ENCODE peak calls at places on chromosomes 2 and 18, in five cellular contexts. D, G, W, N and R are unnamed samples.

GRCh38 chr2:108548221-108549003 is 14.1 kb downstream of the LIMS1 start:
- DNase-seq in D (no peak), G (no peak), W (no peak), N (no peak), R (no peak)

GRCh38 chr2:235091421-235091820 is 139.6 kb downstream of the SH3BP4 start:
- DNase-seq in D (no peak), G (no peak), W (no peak), N (no peak), R (no peak)

GRCh38 chr2:132883430-132883829 is 213.4 kb upstream of the LYPD1 start:
- DNase-seq in D (peak), G (no peak), W (no peak), N (no peak), R (no peak)

GRCh38 chr2:59754336-59754735 is 799.1 kb downstream of the BCL11A start:
- DNase-seq in D (peak), G (peak), W (no peak), N (no peak), R (peak)

GRCh38 chr2:30149976-30150375 is 3.2 kb downstream of the YPEL5 start:
- DNase-seq in D (no peak), G (no peak), W (no peak), N (no peak), R (no peak)

GRCh38 chr2:175464311-175464670 is 282.8 kb upstream of the ATP5MC3 start:
- DNase-seq in D (no peak), G (no peak), W (no peak), N (no peak), R (no peak)

GRCh38 chr2:28709101-28709500 is 42.5 kb upstream of the PPP1CB start:
- DNase-seq in D (peak), G (no peak), W (peak), N (no peak), R (peak)

GRCh38 chr2:8193146-8193545 is 488.7 kb upstream of the ID2 start:
- DNase-seq in D (no peak), G (peak), W (no peak), N (no peak), R (no peak)

GRCh38 chr2:10668402-10669012 is 21.3 kb downstream of the NOL10 start:
- DNase-seq in D (no peak), G (peak), W (peak), N (peak), R (peak)

GRCh38 chr2:215143458-215143857 is 5.0 kb upstream of the ABCA12 start:
- DNase-seq in D (no peak), G (no peak), W (no peak), N (no peak), R (no peak)

GRCh38 chr2:176464886-176465564 is 195.8 kb downstream of the MTX2 start:
- DNase-seq in D (no peak), G (no peak), W (no peak), N (no peak), R (peak)

GRCh38 chr2:143745060-143745459 is 615.8 kb downstream of the ARHGAP15 start:
- DNase-seq in D (no peak), G (no peak), W (no peak), N (no peak), R (no peak)

GRCh38 chr2:17757321-17757720 is 3.4 kb downstream of the GEN1 start:
- DNase-seq in D (no peak), G (no peak), W (peak), N (no peak), R (no peak)

GRCh38 chr2:32246911-32247310 is 17.8 kb downstream of the NLRC4 start:
- DNase-seq in D (peak), G (no peak), W (no peak), N (no peak), R (no peak)

GRCh38 chr2:98379311-98380202 is 33.3 kb downstream of the CNGA3 start:
- DNase-seq in D (no peak), G (no peak), W (no peak), N (no peak), R (peak)

GRCh38 chr2:62794791-62795190 is 89.3 kb downstream of the EHBP1 start:
- DNase-seq in D (no peak), G (no peak), W (peak), N (no peak), R (no peak)

GRCh38 chr2:62038980-62039771 is 133.7 kb downstream of the COMMD1 start:
- DNase-seq in D (no peak), G (no peak), W (no peak), N (peak), R (no peak)

GRCh38 chr2:232976176-232976575 is 36.9 kb downstream of the NGEF start:
- DNase-seq in D (no peak), G (no peak), W (no peak), N (no peak), R (no peak)

GRCh38 chr2:120976501-120977307 is 241.0 kb downstream of the GLI2 start:
- DNase-seq in D (no peak), G (no peak), W (no peak), N (no peak), R (no peak)

GRCh38 chr2:176091329-176092258 is 927 bp upstream of the HOXD13 start:
- DNase-seq in D (no peak), G (no peak), W (no peak), N (no peak), R (no peak)

GRCh38 chr2:202542142-202542541 is 92.6 kb upstream of the FAM117B start:
- DNase-seq in D (no peak), G (no peak), W (no peak), N (no peak), R (no peak)

GRCh38 chr2:173676647-173677046 is 288.5 kb downstream of the SP3 start:
- DNase-seq in D (no peak), G (no peak), W (no peak), N (no peak), R (no peak)

GRCh38 chr2:188976545-188977268 is 2.5 kb downstream of the COL3A1 start:
- DNase-seq in D (peak), G (no peak), W (no peak), N (no peak), R (no peak)

GRCh38 chr2:119713819-119714490 is 35.0 kb downstream of the TMEM177 start:
- DNase-seq in D (no peak), G (no peak), W (no peak), N (no peak), R (no peak)

GRCh38 chr2:35410431-35411061 is 945.0 kb upstream of the CRIM1 start:
- DNase-seq in D (peak), G (peak), W (peak), N (no peak), R (peak)

GRCh38 chr2:54606393-54606973 is 117.0 kb upstream of the EML6 start:
- DNase-seq in D (no peak), G (no peak), W (no peak), N (no peak), R (no peak)

GRCh38 chr18:27839141-27839540 is 337.8 kb downstream of the CDH2 start:
- DNase-seq in D (no peak), G (no peak), W (peak), N (no peak), R (peak)

GRCh38 chr2:147665035-147665434 is 179.8 kb upstream of the ACVR2A start:
- DNase-seq in D (no peak), G (no peak), W (peak), N (no peak), R (no peak)

GRCh38 chr18:23703057-23703986 is 14.1 kb downstream of the LAMA3 start:
- DNase-seq in D (peak), G (peak), W (peak), N (peak), R (peak)

GRCh38 chr18:50401334-50401733 is 26.5 kb downstream of the SKA1 start:
- DNase-seq in D (no peak), G (no peak), W (no peak), N (no peak), R (no peak)

GRCh38 chr2:240626531-240627300 is 1.4 kb downstream of the GPR35 start:
- DNase-seq in D (no peak), G (no peak), W (no peak), N (no peak), R (peak)

GRCh38 chr2:25307949-25308557 is 33.7 kb downstream of the DNMT3A start:
- DNase-seq in D (no peak), G (no peak), W (no peak), N (no peak), R (no peak)

GRCh38 chr2:144334551-144334950 is 185.4 kb downstream of the ZEB2 start:
- DNase-seq in D (no peak), G (no peak), W (no peak), N (no peak), R (no peak)

GRCh38 chr2:70728128-70728527 is 39.9 kb downstream of the ADD2 start:
- DNase-seq in D (no peak), G (no peak), W (no peak), N (no peak), R (peak)

GRCh38 chr18:484749-485464 is 15.6 kb downstream of the COLEC12 start:
- DNase-seq in D (no peak), G (no peak), W (no peak), N (no peak), R (no peak)

GRCh38 chr2:47891369-47892337 is 14.6 kb downstream of the FBXO11 start:
- DNase-seq in D (no peak), G (no peak), W (no peak), N (no peak), R (no peak)

GRCh38 chr18:6015364-6015763 is 120.0 kb upstream of the TMEM200C start:
- DNase-seq in D (no peak), G (no peak), W (no peak), N (no peak), R (no peak)

GRCh38 chr2:169767243-169767888 is 31.3 kb upstream of the SSB start:
- DNase-seq in D (peak), G (peak), W (peak), N (peak), R (peak)

GRCh38 chr18:51654441-51655326 is 457.2 kb upstream of the MEX3C start:
- DNase-seq in D (no peak), G (peak), W (no peak), N (no peak), R (no peak)

GRCh38 chr2:12721571-12722444 is 5.1 kb downstream of the TRIB2 start:
- DNase-seq in D (no peak), G (peak), W (no peak), N (no peak), R (peak)
- H3K27ac ChIP-seq in D (no peak), G (no peak), W (no peak), N (no peak), R (peak)

GRCh38 chr2:27306136-27306535 is 2.1 kb downstream of the UCN start:
- DNase-seq in D (peak), G (no peak), W (no peak), N (no peak), R (no peak)
- H3K4me3 ChIP-seq in D (no peak), G (no peak), W (no peak), N (no peak), R (no peak)

DNA sequence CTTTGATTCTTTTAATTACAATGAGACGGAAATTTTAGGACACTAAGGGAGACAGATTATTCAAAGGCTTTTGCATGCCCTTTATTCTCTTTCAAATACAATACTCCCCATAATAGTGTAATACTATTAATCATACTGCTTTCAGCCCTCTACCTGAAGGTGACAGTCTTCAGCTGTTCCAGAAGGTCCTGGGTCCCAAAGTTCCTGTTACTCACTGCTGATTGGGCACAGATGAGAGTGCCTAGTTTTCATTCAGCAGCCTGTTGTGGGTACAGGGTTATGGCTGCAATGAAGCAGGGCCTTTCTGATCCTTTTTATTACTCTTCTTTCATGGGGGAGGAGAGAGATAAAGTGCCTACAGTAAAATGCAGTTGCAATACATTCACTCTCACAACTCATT is 80.2 kb downstream of the NUP35 start:
- DNase-seq in D (no peak), G (no peak), W (no peak), N (no peak), R (no peak)
- H3K27ac ChIP-seq in D (no peak), G (no peak), W (no peak), N (no peak), R (no peak)

DNA sequence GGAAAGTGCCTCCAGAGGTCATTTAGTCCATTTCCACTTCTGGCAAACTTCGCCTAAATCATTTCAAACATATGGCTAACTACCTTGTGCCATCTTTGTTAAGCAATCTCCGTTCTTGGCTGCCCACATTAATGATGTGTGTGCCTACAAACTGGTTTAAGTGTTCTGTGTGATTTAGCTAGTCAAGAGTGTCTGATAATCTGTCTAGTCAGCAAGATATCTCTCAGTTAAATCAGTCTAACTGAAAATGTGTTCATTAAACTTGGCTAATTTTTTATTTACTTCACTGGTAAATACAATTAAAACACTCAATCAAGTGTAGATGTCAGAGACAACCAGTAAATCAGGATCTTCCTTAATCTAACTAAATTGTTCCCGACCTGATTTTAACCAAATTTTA is 352.4 kb downstream of the ERBB4 start:
- DNase-seq in D (no peak), G (no peak), W (no peak), N (no peak), R (no peak)
- H3K4me3 ChIP-seq in D (no peak), G (no peak), W (no peak), N (no peak), R (no peak)

GRCh38 chr18:35460719-35461118 is 37.0 kb downstream of the INO80C start:
- DNase-seq in D (no peak), G (no peak), W (no peak), N (no peak), R (no peak)

GRCh38 chr18:35463837-35464236 is 33.9 kb downstream of the INO80C start:
- DNase-seq in D (no peak), G (no peak), W (no peak), N (no peak), R (no peak)

GRCh38 chr18:35464731-35465728 is 32.7 kb downstream of the INO80C start:
- DNase-seq in D (no peak), G (no peak), W (no peak), N (no peak), R (no peak)

GRCh38 chr18:35459997-35460396 is 37.8 kb downstream of the INO80C start:
- DNase-seq in D (no peak), G (no peak), W (no peak), N (no peak), R (no peak)

GRCh38 chr18:35463050-35463449 is 34.7 kb downstream of the INO80C start:
- DNase-seq in D (no peak), G (no peak), W (no peak), N (no peak), R (peak)
- H3K27ac ChIP-seq in D (no peak), G (no peak), W (peak), N (no peak), R (no peak)